ENCODE peak calls at places on chromosome 7, in five cellular contexts. S, T, X, E and J are unnamed samples.

GRCh38 chr7:128453836-128454804 is 1.6 kb upstream of the HILPDA start:
- DNase-seq in S (peak), T (peak), X (peak), E (no peak), J (peak)

GRCh38 chr7:90689256-90689655 is 93.1 kb downstream of the CDK14 start:
- DNase-seq in S (no peak), T (no peak), X (no peak), E (no peak), J (no peak)

GRCh38 chr7:114415054-114415997 is 711 bp downstream of the FOXP2 start:
- DNase-seq in S (no peak), T (no peak), X (no peak), E (no peak), J (no peak)

GRCh38 chr7:19030280-19030679 is 87.2 kb downstream of the TWIST1 start:
- DNase-seq in S (no peak), T (no peak), X (no peak), E (no peak), J (no peak)

GRCh38 chr7:99739699-99740572 is 4.9 kb upstream of the CYP3A7 start:
- DNase-seq in S (no peak), T (no peak), X (no peak), E (no peak), J (no peak)

GRCh38 chr7:150428671-150429451 is 21.6 kb upstream of the GIMAP8 start:
- DNase-seq in S (no peak), T (peak), X (peak), E (no peak), J (peak)

GRCh38 chr7:74656421-74656910 is 1.1 kb upstream of the GTF2I start:
- DNase-seq in S (no peak), T (peak), X (peak), E (peak), J (peak)

GRCh38 chr7:36644625-36645422 is 79.5 kb downstream of the AOAH start:
- DNase-seq in S (no peak), T (peak), X (no peak), E (no peak), J (no peak)

GRCh38 chr7:123538189-123538714 is 3.9 kb upstream of the IQUB start:
- DNase-seq in S (no peak), T (peak), X (peak), E (no peak), J (no peak)

GRCh38 chr7:47953822-47954221 is 5.6 kb upstream of the PKD1L1 start:
- DNase-seq in S (no peak), T (no peak), X (no peak), E (peak), J (no peak)

GRCh38 chr7:77727527-77727926 is 31.3 kb downstream of the RSBN1L start:
- DNase-seq in S (no peak), T (no peak), X (no peak), E (no peak), J (no peak)

GRCh38 chr7:155669717-155670505 is 25.4 kb downstream of the RBM33 start:
- DNase-seq in S (no peak), T (peak), X (peak), E (no peak), J (no peak)

GRCh38 chr7:12524794-12525386 is 45.6 kb upstream of the SCIN start:
- DNase-seq in S (no peak), T (peak), X (peak), E (peak), J (no peak)

GRCh38 chr7:138863931-138864330 is 65.9 kb upstream of the ATP6V0A4 start:
- DNase-seq in S (no peak), T (no peak), X (no peak), E (no peak), J (no peak)

GRCh38 chr7:138866353-138866752 is 68.4 kb upstream of the ATP6V0A4 start:
- DNase-seq in S (no peak), T (no peak), X (no peak), E (no peak), J (no peak)

GRCh38 chr7:138864667-138865066 is 66.7 kb upstream of the ATP6V0A4 start:
- DNase-seq in S (no peak), T (peak), X (peak), E (no peak), J (no peak)

GRCh38 chr7:138867744-138868143 is 69.7 kb upstream of the ATP6V0A4 start:
- DNase-seq in S (no peak), T (no peak), X (no peak), E (no peak), J (no peak)

GRCh38 chr7:138865843-138866242 is 67.8 kb upstream of the ATP6V0A4 start:
- DNase-seq in S (no peak), T (peak), X (no peak), E (peak), J (no peak)
- TF ChIP-seq CTCF in S (no peak), T (peak), X (peak), E (peak), J (no peak)

GRCh38 chr7:29146888-29147609 is 712 bp upstream of the CPVL start:
- DNase-seq in S (no peak), T (no peak), X (no peak), E (no peak), J (no peak)
- TF ChIP-seq CTCF in S (peak), T (no peak), X (no peak), E (no peak), J (peak)

GRCh38 chr7:1706721-1707613 is 36.9 kb downstream of the ELFN1 start:
- DNase-seq in S (peak), T (no peak), X (no peak), E (no peak), J (no peak)

GRCh38 chr7:1708640-1709249 is 38.7 kb downstream of the ELFN1 start:
- DNase-seq in S (no peak), T (no peak), X (no peak), E (no peak), J (no peak)

GRCh38 chr7:1706381-1706720 is 36.3 kb downstream of the ELFN1 start:
- DNase-seq in S (no peak), T (no peak), X (no peak), E (no peak), J (peak)

GRCh38 chr7:1709281-1709680 is 39.2 kb downstream of the ELFN1 start:
- DNase-seq in S (no peak), T (no peak), X (no peak), E (no peak), J (no peak)

GRCh38 chr7:1707756-1708611 is 37.9 kb downstream of the ELFN1 start:
- DNase-seq in S (no peak), T (no peak), X (no peak), E (no peak), J (no peak)
- TF ChIP-seq CTCF in S (no peak), T (peak), X (peak), E (no peak), J (no peak)

GRCh38 chr7:50317697-50318640 is 13.5 kb downstream of the IKZF1 start:
- DNase-seq in S (no peak), T (no peak), X (no peak), E (no peak), J (no peak)
- TF ChIP-seq CTCF in S (no peak), T (no peak), X (no peak), E (no peak), J (no peak)

DNA sequence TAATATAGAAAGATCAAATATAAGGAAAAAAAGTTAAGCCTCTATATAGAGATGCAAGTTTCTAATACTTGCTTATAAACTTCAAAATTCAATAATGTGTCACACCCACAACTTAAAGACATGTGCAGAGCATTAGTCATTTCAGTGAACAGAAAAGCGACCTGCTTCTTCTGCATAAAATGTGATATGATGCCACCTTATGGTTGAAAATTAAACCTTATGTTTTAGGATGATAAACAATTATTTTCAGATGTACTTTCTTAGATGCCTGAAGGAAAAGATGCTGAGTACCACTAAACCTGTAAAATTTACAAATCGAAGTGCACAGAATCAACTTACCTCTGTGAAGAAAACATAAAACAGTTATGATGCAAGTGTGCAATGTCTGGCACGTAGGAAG is 96.0 kb downstream of the MTERF1 start:
- DNase-seq in S (no peak), T (peak), X (peak), E (no peak), J (no peak)
- TF ChIP-seq CTCF in S (peak), T (peak), X (peak), E (no peak), J (no peak)

DNA sequence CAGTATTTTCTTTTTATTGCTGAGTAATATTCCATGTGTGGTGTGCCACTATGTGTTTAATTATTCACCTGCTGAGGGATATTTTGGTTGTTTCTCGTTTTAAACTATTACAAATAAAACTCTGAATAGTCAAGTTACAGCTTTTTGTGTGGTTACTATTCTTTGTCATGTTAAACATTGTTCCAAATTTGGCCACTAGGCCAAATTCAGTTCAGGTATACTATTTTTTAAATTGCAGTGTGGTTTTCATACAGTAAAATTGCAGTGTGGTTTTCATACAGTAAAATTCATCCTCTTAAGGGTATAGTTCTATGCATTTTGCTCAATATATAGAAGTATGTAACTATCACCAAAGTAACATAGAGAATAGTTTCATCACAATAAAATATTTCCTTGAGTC is 97.4 kb upstream of the FAM3C start:
- DNase-seq in S (no peak), T (no peak), X (no peak), E (no peak), J (no peak)
- TF ChIP-seq CTCF in S (peak), T (no peak), X (no peak), E (no peak), J (peak)

DNA sequence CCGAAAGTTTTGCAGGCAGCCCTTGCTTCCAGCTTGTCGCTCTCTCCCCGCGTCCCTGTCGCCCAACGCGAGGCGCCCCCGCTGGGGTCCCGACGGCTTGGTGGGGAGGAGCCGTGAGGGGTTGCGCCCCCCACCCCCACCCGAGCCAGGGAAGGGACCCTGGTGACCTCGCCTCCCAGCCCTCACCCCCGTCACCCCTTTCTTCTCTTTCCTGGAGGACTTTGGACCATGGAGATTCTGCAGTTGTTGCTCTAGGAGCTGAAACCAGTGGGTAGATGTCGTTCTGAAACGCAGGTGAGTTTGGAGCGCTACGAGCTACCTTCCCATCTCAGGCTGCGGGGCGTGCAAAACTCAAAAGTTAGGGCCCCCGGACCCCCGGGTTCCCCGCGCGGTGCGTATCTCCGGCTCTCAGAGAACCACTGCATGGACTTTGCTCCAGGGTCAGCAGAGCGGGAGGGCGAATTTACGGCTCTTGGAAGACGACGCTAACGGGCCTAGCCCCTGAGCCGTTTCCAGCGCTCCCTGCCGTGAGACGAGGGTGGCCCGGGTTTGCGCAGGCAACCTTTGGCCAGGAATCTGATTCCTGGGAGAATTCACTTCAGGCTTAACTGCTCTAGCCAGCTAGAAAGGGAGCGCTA is 684 bp upstream of the ATXN7L1 start:
- DNase-seq in S (peak), T (peak), X (peak), E (peak), J (no peak)
- TF ChIP-seq CTCF in S (no peak), T (peak), X (peak), E (no peak), J (peak)

GRCh38 chr7:2864999-2865670 is 21.0 kb upstream of the GNA12 start:
- DNase-seq in S (peak), T (peak), X (peak), E (peak), J (peak)
- TF ChIP-seq CTCF in S (peak), T (peak), X (peak), E (peak), J (peak)

GRCh38 chr7:22094413-22095304 is 149.0 kb upstream of the CDCA7L start:
- DNase-seq in S (no peak), T (no peak), X (peak), E (no peak), J (no peak)
- TF ChIP-seq CTCF in S (peak), T (no peak), X (peak), E (no peak), J (no peak)

GRCh38 chr7:64838691-64839090 is 44.5 kb downstream of the ZNF138 start:
- DNase-seq in S (no peak), T (no peak), X (no peak), E (no peak), J (no peak)

GRCh38 chr7:64834989-64835388 is 40.8 kb downstream of the ZNF138 start:
- DNase-seq in S (no peak), T (no peak), X (no peak), E (no peak), J (no peak)

DNA sequence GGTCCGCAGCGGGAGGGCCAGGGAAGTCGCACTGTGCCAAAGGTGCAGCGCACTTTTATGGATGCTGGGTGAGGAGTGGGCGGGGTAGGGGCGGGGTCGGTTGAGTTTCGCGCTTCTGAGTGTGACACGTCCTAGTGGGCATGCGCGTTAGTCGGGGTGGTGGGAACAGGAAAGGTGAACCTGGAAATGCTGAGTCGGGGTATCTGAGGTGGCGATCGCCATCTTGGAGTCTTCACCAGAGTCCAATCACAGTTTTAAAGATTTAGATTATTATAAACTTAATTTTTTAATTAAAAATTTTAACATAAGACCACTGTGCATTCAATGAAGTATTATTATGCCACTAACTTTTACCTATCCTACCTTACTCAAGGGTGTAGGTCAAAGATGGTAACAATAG is 45.7 kb downstream of the ZNF138 start:
- DNase-seq in S (no peak), T (no peak), X (no peak), E (no peak), J (no peak)
- TF ChIP-seq CTCF in S (no peak), T (no peak), X (no peak), E (no peak), J (no peak)